ENCODE peak calls at places on chromosomes 1 and 21, in five cellular contexts. One of them, this sample, is unnamed.

GRCh38 chr1:14602131-14602530 is 3.6 kb downstream of the KAZN start:
- DNase-seq in G401: peak
- DNase-seq in hypothalamus: peak
- DNase-seq in AG04450: no peak
- DNase-seq in neural crest cell: no peak
- DNase-seq in this sample: no peak

GRCh38 chr1:37484325-37485051 is 10.1 kb downstream of the ZC3H12A start:
- DNase-seq in G401: no peak
- DNase-seq in hypothalamus: no peak
- DNase-seq in AG04450: no peak
- DNase-seq in neural crest cell: no peak
- DNase-seq in this sample: no peak

GRCh38 chr1:19799877-19800804 is at the start of gene TMCO4:
- DNase-seq in G401: no peak
- DNase-seq in hypothalamus: no peak
- DNase-seq in AG04450: peak
- DNase-seq in neural crest cell: peak
- DNase-seq in this sample: peak

GRCh38 chr1:224493269-224493668 is 58.7 kb upstream of the WDR26 start:
- DNase-seq in G401: no peak
- DNase-seq in hypothalamus: no peak
- DNase-seq in AG04450: no peak
- DNase-seq in neural crest cell: no peak
- DNase-seq in this sample: no peak

GRCh38 chr1:91011726-91012125 is 10.1 kb downstream of the ZNF644 start:
- DNase-seq in G401: peak
- DNase-seq in hypothalamus: no peak
- DNase-seq in AG04450: no peak
- DNase-seq in neural crest cell: no peak
- DNase-seq in this sample: no peak

GRCh38 chr1:154615411-154615810 is 7.4 kb upstream of the ADAR start:
- DNase-seq in G401: no peak
- DNase-seq in hypothalamus: no peak
- DNase-seq in AG04450: no peak
- DNase-seq in neural crest cell: no peak
- DNase-seq in this sample: no peak

GRCh38 chr1:45834689-45835088 is 31.3 kb downstream of the MAST2 start:
- DNase-seq in G401: no peak
- DNase-seq in hypothalamus: no peak
- DNase-seq in AG04450: no peak
- DNase-seq in neural crest cell: no peak
- DNase-seq in this sample: no peak

GRCh38 chr1:171139890-171140289 is 45.2 kb upstream of the FMO2 start:
- DNase-seq in G401: no peak
- DNase-seq in hypothalamus: no peak
- DNase-seq in AG04450: no peak
- DNase-seq in neural crest cell: no peak
- DNase-seq in this sample: no peak

GRCh38 chr1:76141898-76142297 is 67.4 kb downstream of the ST6GALNAC3 start:
- DNase-seq in G401: no peak
- DNase-seq in hypothalamus: no peak
- DNase-seq in AG04450: no peak
- DNase-seq in neural crest cell: no peak
- DNase-seq in this sample: no peak

GRCh38 chr1:110524311-110525249 is 5.6 kb upstream of the KCNA10 start:
- DNase-seq in G401: peak
- DNase-seq in hypothalamus: peak
- DNase-seq in AG04450: no peak
- DNase-seq in neural crest cell: peak
- DNase-seq in this sample: peak

GRCh38 chr1:109995536-109995935 is 11.0 kb downstream of the AHCYL1 start:
- DNase-seq in G401: peak
- DNase-seq in hypothalamus: no peak
- DNase-seq in AG04450: no peak
- DNase-seq in neural crest cell: no peak
- DNase-seq in this sample: no peak

GRCh38 chr1:101293461-101294045 is 56.7 kb downstream of the S1PR1 start:
- DNase-seq in G401: peak
- DNase-seq in hypothalamus: no peak
- DNase-seq in AG04450: no peak
- DNase-seq in neural crest cell: no peak
- DNase-seq in this sample: no peak

GRCh38 chr1:215004121-215004837 is 78.3 kb upstream of the KCNK2 start:
- DNase-seq in G401: no peak
- DNase-seq in hypothalamus: no peak
- DNase-seq in AG04450: no peak
- DNase-seq in neural crest cell: no peak
- DNase-seq in this sample: no peak

GRCh38 chr1:225664762-225665161 is 11.8 kb upstream of the ENAH start:
- DNase-seq in G401: no peak
- DNase-seq in hypothalamus: no peak
- DNase-seq in AG04450: no peak
- DNase-seq in neural crest cell: no peak
- DNase-seq in this sample: no peak

GRCh38 chr1:61428146-61428545 is 296.8 kb downstream of the TM2D1 start:
- DNase-seq in G401: no peak
- DNase-seq in hypothalamus: no peak
- DNase-seq in AG04450: no peak
- DNase-seq in neural crest cell: no peak
- DNase-seq in this sample: no peak

GRCh38 chr1:1041092-1041503 is 21.2 kb downstream of the AGRN start:
- DNase-seq in G401: no peak
- DNase-seq in hypothalamus: no peak
- DNase-seq in AG04450: no peak
- DNase-seq in neural crest cell: no peak
- DNase-seq in this sample: no peak

GRCh38 chr1:30034627-30035521 is 688.5 kb downstream of the MATN1 start:
- DNase-seq in G401: no peak
- DNase-seq in hypothalamus: peak
- DNase-seq in AG04450: no peak
- DNase-seq in neural crest cell: no peak
- DNase-seq in this sample: no peak

GRCh38 chr1:233081686-233082085 is 131.3 kb downstream of the NTPCR start:
- DNase-seq in G401: no peak
- DNase-seq in hypothalamus: no peak
- DNase-seq in AG04450: no peak
- DNase-seq in neural crest cell: peak
- DNase-seq in this sample: peak

GRCh38 chr1:203663820-203664219 is 37.2 kb downstream of the ATP2B4 start:
- DNase-seq in G401: no peak
- DNase-seq in hypothalamus: no peak
- DNase-seq in AG04450: no peak
- DNase-seq in neural crest cell: no peak
- DNase-seq in this sample: no peak

GRCh38 chr1:99475991-99476532 is 169.9 kb upstream of the PALMD start:
- DNase-seq in G401: no peak
- DNase-seq in hypothalamus: no peak
- DNase-seq in AG04450: no peak
- DNase-seq in neural crest cell: no peak
- DNase-seq in this sample: no peak

GRCh38 chr1:22132517-22133235 is 10.2 kb downstream of the WNT4 start:
- DNase-seq in G401: no peak
- DNase-seq in hypothalamus: no peak
- DNase-seq in AG04450: no peak
- DNase-seq in neural crest cell: no peak
- DNase-seq in this sample: no peak

GRCh38 chr1:165592945-165593823 is 37.9 kb upstream of the MGST3 start:
- DNase-seq in G401: peak
- DNase-seq in hypothalamus: peak
- DNase-seq in AG04450: peak
- DNase-seq in neural crest cell: peak
- DNase-seq in this sample: peak

GRCh38 chr21:45018131-45019075 is 56.0 kb upstream of the ADARB1 start:
- DNase-seq in G401: no peak
- DNase-seq in hypothalamus: no peak
- DNase-seq in AG04450: no peak
- DNase-seq in neural crest cell: no peak
- DNase-seq in this sample: no peak

GRCh38 chr1:2645143-2645542 is 12.3 kb upstream of the MMEL1 start:
- DNase-seq in G401: no peak
- DNase-seq in hypothalamus: no peak
- DNase-seq in AG04450: no peak
- DNase-seq in neural crest cell: no peak
- DNase-seq in this sample: no peak

GRCh38 chr1:6288674-6289073 is 27.8 kb upstream of the GPR153 start:
- DNase-seq in G401: no peak
- DNase-seq in hypothalamus: no peak
- DNase-seq in AG04450: no peak
- DNase-seq in neural crest cell: no peak
- DNase-seq in this sample: no peak

GRCh38 chr1:212305342-212305741 is 20.1 kb downstream of the PPP2R5A start:
- DNase-seq in G401: no peak
- DNase-seq in hypothalamus: no peak
- DNase-seq in AG04450: no peak
- DNase-seq in neural crest cell: no peak
- DNase-seq in this sample: no peak

GRCh38 chr1:220734571-220735326 is 13.4 kb upstream of the MTARC2 start:
- DNase-seq in G401: no peak
- DNase-seq in hypothalamus: no peak
- DNase-seq in AG04450: peak
- DNase-seq in neural crest cell: no peak
- DNase-seq in this sample: no peak

GRCh38 chr1:43564617-43565348 is 34.1 kb downstream of the PTPRF start:
- DNase-seq in G401: no peak
- DNase-seq in hypothalamus: no peak
- DNase-seq in AG04450: no peak
- DNase-seq in neural crest cell: peak
- DNase-seq in this sample: no peak

GRCh38 chr1:102970496-102971078 is 137.7 kb downstream of the COL11A1 start:
- DNase-seq in G401: peak
- DNase-seq in hypothalamus: no peak
- DNase-seq in AG04450: peak
- DNase-seq in neural crest cell: peak
- DNase-seq in this sample: peak

GRCh38 chr1:174971902-174972301 is 27.8 kb upstream of the CACYBP start:
- DNase-seq in G401: no peak
- DNase-seq in hypothalamus: no peak
- DNase-seq in AG04450: no peak
- DNase-seq in neural crest cell: no peak
- DNase-seq in this sample: no peak

GRCh38 chr1:16117369-16117768 is 38.5 kb downstream of the EPHA2 start:
- DNase-seq in G401: no peak
- DNase-seq in hypothalamus: no peak
- DNase-seq in AG04450: no peak
- DNase-seq in neural crest cell: no peak
- DNase-seq in this sample: no peak

GRCh38 chr1:39301606-39302005 is 97.1 kb downstream of the MACF1 start:
- DNase-seq in G401: no peak
- DNase-seq in hypothalamus: no peak
- DNase-seq in AG04450: no peak
- DNase-seq in neural crest cell: no peak
- DNase-seq in this sample: no peak

GRCh38 chr1:89295187-89295586 is 22.5 kb upstream of the GBP5 start:
- DNase-seq in G401: no peak
- DNase-seq in hypothalamus: no peak
- DNase-seq in AG04450: no peak
- DNase-seq in neural crest cell: no peak
- DNase-seq in this sample: no peak